ENCODE peak calls at places on chromosome 4, in five cellular contexts. E is transverse colon, X is HepG2, I is psoas muscle, O is esophagus squamous epithelium. H is an unnamed sample.

GRCh38 chr4:183905081-183905592 is at the start of gene STOX2:
- DNase-seq in E (peak; percentile 69), X (peak; percentile 26), I (peak; percentile 88), O (peak; percentile 5), H (peak; percentile 85)

GRCh38 chr4:142331646-142332045 is 514.5 kb downstream of the INPP4B start:
- DNase-seq in E (no peak), X (no peak), I (no peak), O (no peak), H (no peak)

GRCh38 chr4:75702919-75703411 is 21.4 kb upstream of the USO1 start:
- DNase-seq in E (peak; percentile 28), X (peak; percentile 83), I (no peak), O (no peak), H (no peak)

GRCh38 chr4:106201373-106201772 is 114.6 kb downstream of the TBCK start:
- DNase-seq in E (no peak), X (peak; percentile 7), I (no peak), O (no peak), H (no peak)

GRCh38 chr4:119512398-119512797 is 116.2 kb downstream of the PDE5A start:
- DNase-seq in E (no peak), X (no peak), I (no peak), O (no peak), H (no peak)

GRCh38 chr4:15779336-15779735 is 1.2 kb downstream of the CD38 start:
- DNase-seq in E (peak; percentile 33), X (peak; percentile 46), I (peak; percentile 69), O (no peak), H (peak; percentile 89)

GRCh38 chr4:48653217-48654014 is 126.7 kb downstream of the FRYL start:
- DNase-seq in E (peak; percentile 42), X (no peak), I (peak; percentile 64), O (no peak), H (peak; percentile 72)

GRCh38 chr4:147037089-147037488 is 91.4 kb upstream of the TTC29 start:
- DNase-seq in E (no peak), X (no peak), I (no peak), O (no peak), H (no peak)

GRCh38 chr4:117455088-117455487 is 369.7 kb upstream of the TRAM1L1 start:
- DNase-seq in E (no peak), X (no peak), I (no peak), O (no peak), H (no peak)

GRCh38 chr4:163548481-163549243 is 54.2 kb downstream of the TMA16 start:
- DNase-seq in E (no peak), X (peak; percentile 37), I (peak; percentile 28), O (no peak), H (no peak)

GRCh38 chr4:5458676-5459075 is 249.7 kb downstream of the EVC2 start:
- DNase-seq in E (no peak), X (no peak), I (no peak), O (no peak), H (no peak)

GRCh38 chr4:100962698-100963097 is 384.6 kb downstream of the PPP3CA start:
- DNase-seq in E (no peak), X (no peak), I (no peak), O (no peak), H (no peak)

GRCh38 chr4:83107636-83108035 is 6.9 kb downstream of the PLAC8 start:
- DNase-seq in E (no peak), X (no peak), I (no peak), O (no peak), H (no peak)

GRCh38 chr4:149371021-149371420 is 444.6 kb downstream of the IQCM start:
- DNase-seq in E (peak; percentile 10), X (peak; percentile 34), I (no peak), O (no peak), H (no peak)

GRCh38 chr4:107854326-107855030 is 29.7 kb downstream of the SGMS2 start:
- DNase-seq in E (no peak), X (no peak), I (no peak), O (no peak), H (no peak)

GRCh38 chr4:184450045-184450444 is 24.3 kb downstream of the IRF2 start:
- DNase-seq in E (no peak), X (no peak), I (no peak), O (no peak), H (no peak)

GRCh38 chr4:136562842-136563241 is 969.5 kb downstream of the PCDH18 start:
- DNase-seq in E (no peak), X (peak; percentile 13), I (no peak), O (no peak), H (no peak)

GRCh38 chr4:113884655-113885054 is 94.8 kb downstream of the ARSJ start:
- DNase-seq in E (no peak), X (no peak), I (no peak), O (no peak), H (no peak)

GRCh38 chr4:101238706-101239105 is 108.6 kb downstream of the PPP3CA start:
- DNase-seq in E (no peak), X (no peak), I (no peak), O (no peak), H (no peak)

GRCh38 chr4:36088542-36088941 is 155.8 kb downstream of the ARAP2 start:
- DNase-seq in E (no peak), X (peak; percentile 2), I (no peak), O (no peak), H (no peak)

GRCh38 chr4:73070072-73070385 is 513 bp upstream of the COX18 start:
- DNase-seq in E (no peak), X (no peak), I (no peak), O (no peak), H (no peak)

GRCh38 chr4:83240379-83240875 is 44.2 kb downstream of the COQ2 start:
- DNase-seq in E (no peak), X (no peak), I (no peak), O (no peak), H (no peak)

GRCh38 chr4:121139533-121140222 is 24.4 kb downstream of the TNIP3 start:
- DNase-seq in E (no peak), X (no peak), I (no peak), O (no peak), H (no peak)

GRCh38 chr4:39883645-39884044 is 94.1 kb downstream of the PDS5A start:
- DNase-seq in E (no peak), X (no peak), I (no peak), O (no peak), H (no peak)

GRCh38 chr4:16140520-16141249 is 56.9 kb upstream of the PROM1 start:
- DNase-seq in E (peak; percentile 84), X (peak; percentile 99), I (no peak), O (no peak), H (no peak)

GRCh38 chr4:72568959-72569718 is at the start of gene ADAMTS3:
- DNase-seq in E (peak; percentile 40), X (no peak), I (peak; percentile 70), O (no peak), H (peak; percentile 65)

GRCh38 chr4:51830146-51830545 is 12.8 kb upstream of the DCUN1D4 start:
- DNase-seq in E (no peak), X (no peak), I (no peak), O (no peak), H (no peak)

GRCh38 chr4:183099537-183100297 is 660 bp downstream of the WWC2 start:
- DNase-seq in E (no peak), X (peak; percentile 35), I (peak; percentile 71), O (no peak), H (no peak)

GRCh38 chr4:108466936-108467902 is 153.2 kb upstream of the RPL34 start:
- DNase-seq in E (no peak), X (no peak), I (no peak), O (no peak), H (no peak)

GRCh38 chr4:106494066-106494465 is 125.5 kb upstream of the GIMD1 start:
- DNase-seq in E (no peak), X (no peak), I (no peak), O (no peak), H (no peak)

GRCh38 chr4:41460641-41461040 is 77.3 kb upstream of the LIMCH1 start:
- DNase-seq in E (no peak), X (no peak), I (no peak), O (no peak), H (no peak)

GRCh38 chr4:159297088-159297487 is 194.2 kb downstream of the RAPGEF2 start:
- DNase-seq in E (no peak), X (no peak), I (no peak), O (no peak), H (no peak)

GRCh38 chr4:2177443-2178093 is 64.4 kb downstream of the HAUS3 start:
- DNase-seq in E (no peak), X (peak; percentile 8), I (no peak), O (no peak), H (no peak)

DNA sequence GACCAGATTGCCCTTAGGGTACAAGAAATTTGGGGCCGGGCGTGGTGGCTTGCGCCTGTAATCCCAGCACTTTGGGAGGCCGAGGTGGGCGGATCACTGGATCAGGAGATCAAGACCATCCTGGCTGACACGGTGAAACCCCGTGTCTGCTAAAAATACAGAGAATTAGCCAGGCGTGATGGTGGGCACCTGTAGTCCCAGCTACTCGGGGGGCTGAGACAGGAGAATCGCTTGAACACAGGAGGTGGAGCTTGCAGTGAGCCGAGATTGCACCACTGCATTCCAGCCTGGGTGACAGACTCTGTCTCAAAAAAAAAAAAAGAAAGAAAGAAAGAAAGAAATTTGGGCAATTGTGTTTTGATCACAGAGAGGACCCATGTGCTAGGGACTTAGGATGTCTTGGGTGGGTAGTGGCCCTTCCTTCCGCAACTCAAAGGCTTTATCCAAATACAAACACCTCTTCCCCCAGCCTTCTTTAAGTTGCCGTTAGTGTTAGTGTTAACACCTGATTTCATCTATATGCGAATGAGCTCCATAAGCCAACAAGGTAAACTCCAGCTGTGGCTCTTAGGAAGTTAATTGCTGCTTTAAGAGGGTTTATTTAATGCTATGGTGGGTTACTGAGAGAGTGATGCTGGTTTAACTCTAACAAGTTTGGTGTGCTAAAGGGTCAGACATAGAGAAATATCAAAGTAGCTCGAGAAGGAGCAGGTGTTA is 8.6 kb upstream of the CCDC110 start:
- DNase-seq in E (no peak), X (no peak), I (no peak), O (no peak), H (no peak)
- H3K27me3 ChIP-seq in E (peaks cover 7% of the 10 kb centered on the region), X (peaks cover 34% of the 10 kb centered on the region), I (no peaks in the 10 kb centered on the region), O (no peaks in the 10 kb centered on the region), H (no peaks in the 10 kb centered on the region)

GRCh38 chr4:129140521-129140920 is 44.6 kb downstream of the C4orf33 start:
- DNase-seq in E (no peak), X (no peak), I (no peak), O (no peak), H (no peak)
- TF ChIP-seq CTCF in E (no peak), X (no peak), I (no peak), O (no peak), H (no peak)

GRCh38 chr4:10666616-10667015 is 18.0 kb downstream of the CLNK start:
- DNase-seq in E (no peak), X (no peak), I (no peak), O (no peak), H (no peak)
- H3K4me1 ChIP-seq in E (no peaks in the 10 kb centered on the region), X (no peaks in the 10 kb centered on the region), I (no peaks in the 10 kb centered on the region), O (peaks cover 5% of the 10 kb centered on the region), H (no peaks in the 10 kb centered on the region)

GRCh38 chr4:54231419-54232150 is 2.5 kb downstream of the PDGFRA start:
- DNase-seq in E (no peak), X (no peak), I (peak; percentile 82), O (no peak), H (peak; percentile 77)
- H3K27me3 ChIP-seq in E (peaks cover 93% of the 10 kb centered on the region), X (peaks cover 62% of the 10 kb centered on the region), I (peaks cover 35% of the 10 kb centered on the region), O (no peaks in the 10 kb centered on the region), H (peaks cover 40% of the 10 kb centered on the region)

H was measured in right atrium auricular region.